ENCODE peak calls at places on chromosomes 13 and 19, in six cellular contexts. One of them, this sample, is unnamed.

GRCh38 chr13:106795847-106796246 is 227.9 kb upstream of the ARGLU1 start:
- DNase-seq in mucosa of descending colon: no peak
- DNase-seq in activated T-cell treated with anti-CD3 and anti-CD28 coated beads for 48 hours: no peak
- DNase-seq in foreskin fibroblast: no peak
- DNase-seq in NCI-H1436: no peak
- DNase-seq in T-helper 9 cell: no peak
- DNase-seq in this sample: no peak

GRCh38 chr19:49713236-49713845 is 22.4 kb downstream of the CPT1C start:
- DNase-seq in mucosa of descending colon: no peak
- DNase-seq in foreskin fibroblast: no peak
- DNase-seq in T-helper 9 cell: no peak
- DNase-seq in NCI-H1436: no peak
- DNase-seq in activated T-cell treated with anti-CD3 and anti-CD28 coated beads for 48 hours: no peak
- DNase-seq in this sample: no peak

GRCh38 chr13:89740994-89741678 is 1606.4 kb upstream of the MIR17HG start:
- DNase-seq in mucosa of descending colon: no peak
- DNase-seq in NCI-H1436: no peak
- DNase-seq in T-helper 9 cell: no peak
- DNase-seq in foreskin fibroblast: no peak
- DNase-seq in activated T-cell treated with anti-CD3 and anti-CD28 coated beads for 48 hours: no peak
- DNase-seq in this sample: no peak

GRCh38 chr19:9116547-9116946 is 984 bp upstream of the OR7G1 start:
- DNase-seq in activated T-cell treated with anti-CD3 and anti-CD28 coated beads for 48 hours: no peak
- DNase-seq in NCI-H1436: no peak
- DNase-seq in mucosa of descending colon: no peak
- DNase-seq in T-helper 9 cell: no peak
- DNase-seq in foreskin fibroblast: no peak
- DNase-seq in this sample: no peak

GRCh38 chr13:46961719-46962118 is 64.9 kb upstream of the HTR2A start:
- DNase-seq in mucosa of descending colon: peak
- DNase-seq in activated T-cell treated with anti-CD3 and anti-CD28 coated beads for 48 hours: no peak
- DNase-seq in T-helper 9 cell: no peak
- DNase-seq in foreskin fibroblast: peak
- DNase-seq in NCI-H1436: no peak
- DNase-seq in this sample: peak

GRCh38 chr19:37217533-37217854 is 520 bp upstream of the ZNF383 start:
- DNase-seq in foreskin fibroblast: no peak
- DNase-seq in NCI-H1436: no peak
- DNase-seq in mucosa of descending colon: no peak
- DNase-seq in activated T-cell treated with anti-CD3 and anti-CD28 coated beads for 48 hours: no peak
- DNase-seq in T-helper 9 cell: no peak
- DNase-seq in this sample: no peak

GRCh38 chr13:113152894-113153809 is 5.3 kb upstream of the PROZ start:
- DNase-seq in mucosa of descending colon: peak
- DNase-seq in NCI-H1436: no peak
- DNase-seq in activated T-cell treated with anti-CD3 and anti-CD28 coated beads for 48 hours: no peak
- DNase-seq in T-helper 9 cell: peak
- DNase-seq in foreskin fibroblast: no peak
- DNase-seq in this sample: no peak

GRCh38 chr13:92547256-92547655 is 679.4 kb upstream of the GPC6 start:
- DNase-seq in T-helper 9 cell: no peak
- DNase-seq in foreskin fibroblast: no peak
- DNase-seq in mucosa of descending colon: no peak
- DNase-seq in activated T-cell treated with anti-CD3 and anti-CD28 coated beads for 48 hours: no peak
- DNase-seq in NCI-H1436: no peak
- DNase-seq in this sample: no peak

GRCh38 chr13:31956944-31957644 is 74.5 kb upstream of the FRY start:
- DNase-seq in NCI-H1436: no peak
- DNase-seq in foreskin fibroblast: no peak
- DNase-seq in activated T-cell treated with anti-CD3 and anti-CD28 coated beads for 48 hours: no peak
- DNase-seq in mucosa of descending colon: no peak
- DNase-seq in T-helper 9 cell: no peak
- DNase-seq in this sample: no peak

GRCh38 chr13:43979492-43979891 is 99.8 kb downstream of the LACC1 start:
- DNase-seq in mucosa of descending colon: no peak
- DNase-seq in T-helper 9 cell: no peak
- DNase-seq in foreskin fibroblast: no peak
- DNase-seq in NCI-H1436: no peak
- DNase-seq in activated T-cell treated with anti-CD3 and anti-CD28 coated beads for 48 hours: no peak
- DNase-seq in this sample: no peak

GRCh38 chr13:67554296-67554695 is 324.2 kb upstream of the PCDH9 start:
- DNase-seq in mucosa of descending colon: no peak
- DNase-seq in NCI-H1436: no peak
- DNase-seq in foreskin fibroblast: no peak
- DNase-seq in activated T-cell treated with anti-CD3 and anti-CD28 coated beads for 48 hours: no peak
- DNase-seq in T-helper 9 cell: no peak
- DNase-seq in this sample: no peak

GRCh38 chr13:51827254-51827653 is 17.7 kb downstream of the TMEM272 start:
- DNase-seq in T-helper 9 cell: no peak
- DNase-seq in foreskin fibroblast: no peak
- DNase-seq in mucosa of descending colon: no peak
- DNase-seq in NCI-H1436: no peak
- DNase-seq in activated T-cell treated with anti-CD3 and anti-CD28 coated beads for 48 hours: no peak
- DNase-seq in this sample: no peak

GRCh38 chr19:5186293-5187050 is 154.1 kb downstream of the PTPRS start:
- DNase-seq in foreskin fibroblast: peak
- DNase-seq in activated T-cell treated with anti-CD3 and anti-CD28 coated beads for 48 hours: no peak
- DNase-seq in mucosa of descending colon: no peak
- DNase-seq in T-helper 9 cell: no peak
- DNase-seq in NCI-H1436: no peak
- DNase-seq in this sample: no peak

GRCh38 chr13:77918391-77919261 is at the start of gene EDNRB:
- DNase-seq in T-helper 9 cell: no peak
- DNase-seq in NCI-H1436: no peak
- DNase-seq in mucosa of descending colon: peak
- DNase-seq in foreskin fibroblast: no peak
- DNase-seq in activated T-cell treated with anti-CD3 and anti-CD28 coated beads for 48 hours: no peak
- DNase-seq in this sample: no peak

GRCh38 chr13:70792121-70792520 is 683.9 kb upstream of the KLHL1 start:
- DNase-seq in NCI-H1436: no peak
- DNase-seq in activated T-cell treated with anti-CD3 and anti-CD28 coated beads for 48 hours: no peak
- DNase-seq in T-helper 9 cell: no peak
- DNase-seq in foreskin fibroblast: no peak
- DNase-seq in mucosa of descending colon: no peak
- DNase-seq in this sample: no peak

GRCh38 chr19:2798733-2799132 is 13.4 kb downstream of the THOP1 start:
- DNase-seq in NCI-H1436: no peak
- DNase-seq in foreskin fibroblast: no peak
- DNase-seq in T-helper 9 cell: no peak
- DNase-seq in mucosa of descending colon: no peak
- DNase-seq in activated T-cell treated with anti-CD3 and anti-CD28 coated beads for 48 hours: no peak
- DNase-seq in this sample: no peak

GRCh38 chr13:31264146-31264545 is 64.4 kb downstream of the B3GLCT start:
- DNase-seq in NCI-H1436: no peak
- DNase-seq in mucosa of descending colon: no peak
- DNase-seq in activated T-cell treated with anti-CD3 and anti-CD28 coated beads for 48 hours: no peak
- DNase-seq in foreskin fibroblast: no peak
- DNase-seq in T-helper 9 cell: no peak
- DNase-seq in this sample: peak

GRCh38 chr19:54335164-54335563 is 3.8 kb downstream of the LILRA4 start:
- DNase-seq in activated T-cell treated with anti-CD3 and anti-CD28 coated beads for 48 hours: no peak
- DNase-seq in T-helper 9 cell: no peak
- DNase-seq in foreskin fibroblast: no peak
- DNase-seq in mucosa of descending colon: no peak
- DNase-seq in NCI-H1436: no peak
- DNase-seq in this sample: no peak

GRCh38 chr13:94093652-94094310 is 385.7 kb downstream of the DCT start:
- DNase-seq in foreskin fibroblast: peak
- DNase-seq in activated T-cell treated with anti-CD3 and anti-CD28 coated beads for 48 hours: no peak
- DNase-seq in NCI-H1436: no peak
- DNase-seq in mucosa of descending colon: no peak
- DNase-seq in T-helper 9 cell: no peak
- DNase-seq in this sample: no peak

GRCh38 chr19:43439183-43440063 is 24.7 kb downstream of the TEX101 start:
- DNase-seq in NCI-H1436: no peak
- DNase-seq in activated T-cell treated with anti-CD3 and anti-CD28 coated beads for 48 hours: no peak
- DNase-seq in mucosa of descending colon: no peak
- DNase-seq in foreskin fibroblast: no peak
- DNase-seq in T-helper 9 cell: peak
- DNase-seq in this sample: no peak

GRCh38 chr13:73902847-73903246 is 231.4 kb downstream of the KLF12 start:
- DNase-seq in activated T-cell treated with anti-CD3 and anti-CD28 coated beads for 48 hours: no peak
- DNase-seq in NCI-H1436: no peak
- DNase-seq in foreskin fibroblast: no peak
- DNase-seq in T-helper 9 cell: no peak
- DNase-seq in mucosa of descending colon: no peak
- DNase-seq in this sample: no peak

GRCh38 chr19:15187026-15188007 is 13.5 kb downstream of the NOTCH3 start:
- DNase-seq in NCI-H1436: no peak
- DNase-seq in foreskin fibroblast: no peak
- DNase-seq in activated T-cell treated with anti-CD3 and anti-CD28 coated beads for 48 hours: no peak
- DNase-seq in mucosa of descending colon: no peak
- DNase-seq in T-helper 9 cell: no peak
- DNase-seq in this sample: no peak

GRCh38 chr19:38134538-38135149 is 89.4 kb downstream of the DPF1 start:
- DNase-seq in activated T-cell treated with anti-CD3 and anti-CD28 coated beads for 48 hours: peak
- DNase-seq in NCI-H1436: peak
- DNase-seq in mucosa of descending colon: peak
- DNase-seq in T-helper 9 cell: peak
- DNase-seq in foreskin fibroblast: peak
- DNase-seq in this sample: no peak

GRCh38 chr13:111472559-111473460 is 152.4 kb downstream of the TEX29 start:
- DNase-seq in NCI-H1436: no peak
- DNase-seq in foreskin fibroblast: no peak
- DNase-seq in T-helper 9 cell: no peak
- DNase-seq in mucosa of descending colon: no peak
- DNase-seq in activated T-cell treated with anti-CD3 and anti-CD28 coated beads for 48 hours: no peak
- DNase-seq in this sample: no peak

GRCh38 chr19:53057904-53058579 is 13.5 kb downstream of the ERVV-2 start:
- DNase-seq in foreskin fibroblast: peak
- DNase-seq in activated T-cell treated with anti-CD3 and anti-CD28 coated beads for 48 hours: no peak
- DNase-seq in NCI-H1436: no peak
- DNase-seq in mucosa of descending colon: no peak
- DNase-seq in T-helper 9 cell: no peak
- DNase-seq in this sample: no peak

GRCh38 chr19:18671303-18672043 is 12.0 kb upstream of the CRTC1 start:
- DNase-seq in mucosa of descending colon: no peak
- DNase-seq in foreskin fibroblast: no peak
- DNase-seq in NCI-H1436: no peak
- DNase-seq in T-helper 9 cell: no peak
- DNase-seq in activated T-cell treated with anti-CD3 and anti-CD28 coated beads for 48 hours: no peak
- DNase-seq in this sample: no peak

GRCh38 chr13:25766576-25766975 is 285.2 kb downstream of the SHISA2 start:
- DNase-seq in mucosa of descending colon: no peak
- DNase-seq in T-helper 9 cell: no peak
- DNase-seq in NCI-H1436: no peak
- DNase-seq in activated T-cell treated with anti-CD3 and anti-CD28 coated beads for 48 hours: no peak
- DNase-seq in foreskin fibroblast: no peak
- DNase-seq in this sample: no peak

GRCh38 chr19:33404506-33404905 is 31.0 kb downstream of the CEBPG start:
- DNase-seq in mucosa of descending colon: no peak
- DNase-seq in foreskin fibroblast: no peak
- DNase-seq in activated T-cell treated with anti-CD3 and anti-CD28 coated beads for 48 hours: no peak
- DNase-seq in NCI-H1436: no peak
- DNase-seq in T-helper 9 cell: no peak
- DNase-seq in this sample: no peak

GRCh38 chr13:63625869-63626268 is 2210.2 kb upstream of the PCDH20 start:
- DNase-seq in foreskin fibroblast: no peak
- DNase-seq in NCI-H1436: no peak
- DNase-seq in T-helper 9 cell: no peak
- DNase-seq in mucosa of descending colon: no peak
- DNase-seq in activated T-cell treated with anti-CD3 and anti-CD28 coated beads for 48 hours: no peak
- DNase-seq in this sample: no peak

GRCh38 chr13:109043561-109044075 is 414.2 kb downstream of the MYO16 start:
- DNase-seq in foreskin fibroblast: no peak
- DNase-seq in mucosa of descending colon: no peak
- DNase-seq in activated T-cell treated with anti-CD3 and anti-CD28 coated beads for 48 hours: no peak
- DNase-seq in NCI-H1436: no peak
- DNase-seq in T-helper 9 cell: no peak
- DNase-seq in this sample: no peak

GRCh38 chr13:111210945-111211469 is 95.9 kb downstream of the ARHGEF7 start:
- DNase-seq in activated T-cell treated with anti-CD3 and anti-CD28 coated beads for 48 hours: no peak
- DNase-seq in T-helper 9 cell: no peak
- DNase-seq in mucosa of descending colon: no peak
- DNase-seq in foreskin fibroblast: no peak
- DNase-seq in NCI-H1436: no peak
- DNase-seq in this sample: no peak

GRCh38 chr19:17309962-17310461 is 649 bp downstream of the DDA1 start:
- DNase-seq in T-helper 9 cell: no peak
- DNase-seq in foreskin fibroblast: no peak
- DNase-seq in mucosa of descending colon: no peak
- DNase-seq in NCI-H1436: no peak
- DNase-seq in activated T-cell treated with anti-CD3 and anti-CD28 coated beads for 48 hours: no peak
- DNase-seq in this sample: no peak

GRCh38 chr19:21604351-21604926 is 99.0 kb downstream of the ZNF429 start:
- DNase-seq in mucosa of descending colon: peak
- DNase-seq in activated T-cell treated with anti-CD3 and anti-CD28 coated beads for 48 hours: no peak
- DNase-seq in foreskin fibroblast: no peak
- DNase-seq in NCI-H1436: no peak
- DNase-seq in T-helper 9 cell: no peak
- DNase-seq in this sample: no peak

GRCh38 chr19:37361994-37362393 is 8.9 kb upstream of the ZNF527 start:
- DNase-seq in T-helper 9 cell: no peak
- DNase-seq in foreskin fibroblast: peak
- DNase-seq in activated T-cell treated with anti-CD3 and anti-CD28 coated beads for 48 hours: no peak
- DNase-seq in NCI-H1436: no peak
- DNase-seq in mucosa of descending colon: no peak
- DNase-seq in this sample: no peak

GRCh38 chr19:58538257-58539168 is 5.4 kb upstream of the TRIM28 start:
- DNase-seq in foreskin fibroblast: no peak
- DNase-seq in mucosa of descending colon: peak
- DNase-seq in activated T-cell treated with anti-CD3 and anti-CD28 coated beads for 48 hours: no peak
- DNase-seq in NCI-H1436: peak
- DNase-seq in T-helper 9 cell: no peak
- DNase-seq in this sample: no peak